ENCODE peak calls at places on chromosomes 2 and 18, in seven cellular contexts. One of them, this sample, is unnamed. For H3K9me3, the result is how much of the 10 kb centered on the place peaks cover.

GRCh38 chr2:111192778-111193368 is 72.2 kb downstream of the BCL2L11 start:
- DNase-seq in ovary: no peak
- DNase-seq in thyroid gland: no peak
- DNase-seq in A549: no peak
- DNase-seq in pancreas: no peak
- DNase-seq in IMR-90: no peak
- DNase-seq in right lobe of liver: no peak
- DNase-seq in this sample: no peak

GRCh38 chr2:118224144-118224887 is 136.0 kb downstream of the INSIG2 start:
- DNase-seq in ovary: no peak
- DNase-seq in thyroid gland: peak
- DNase-seq in IMR-90: no peak
- DNase-seq in A549: no peak
- DNase-seq in right lobe of liver: peak
- DNase-seq in pancreas: no peak
- DNase-seq in this sample: no peak

GRCh38 chr2:176399199-176399598 is 130.0 kb downstream of the MTX2 start:
- DNase-seq in IMR-90: no peak
- DNase-seq in right lobe of liver: no peak
- DNase-seq in pancreas: no peak
- DNase-seq in thyroid gland: no peak
- DNase-seq in A549: no peak
- DNase-seq in ovary: no peak
- DNase-seq in this sample: no peak

GRCh38 chr2:189221811-189222210 is 42.2 kb upstream of the COL5A2 start:
- DNase-seq in IMR-90: peak
- DNase-seq in right lobe of liver: no peak
- DNase-seq in ovary: no peak
- DNase-seq in A549: peak
- DNase-seq in pancreas: no peak
- DNase-seq in thyroid gland: no peak
- DNase-seq in this sample: no peak

GRCh38 chr2:230885467-230886130 is 20.9 kb downstream of the ITM2C start:
- DNase-seq in IMR-90: peak
- DNase-seq in thyroid gland: no peak
- DNase-seq in A549: no peak
- DNase-seq in ovary: no peak
- DNase-seq in pancreas: no peak
- DNase-seq in right lobe of liver: no peak
- DNase-seq in this sample: peak

GRCh38 chr2:190188289-190188688 is 125.8 kb upstream of the MSTN start:
- DNase-seq in thyroid gland: no peak
- DNase-seq in IMR-90: no peak
- DNase-seq in A549: no peak
- DNase-seq in ovary: no peak
- DNase-seq in pancreas: no peak
- DNase-seq in right lobe of liver: no peak
- DNase-seq in this sample: no peak

GRCh38 chr18:48875942-48876511 is 74.7 kb downstream of the SMAD7 start:
- DNase-seq in thyroid gland: peak
- DNase-seq in A549: peak
- DNase-seq in ovary: peak
- DNase-seq in pancreas: no peak
- DNase-seq in IMR-90: no peak
- DNase-seq in right lobe of liver: peak
- DNase-seq in this sample: no peak

GRCh38 chr2:96176661-96177060 is 31.4 kb upstream of the DUSP2 start:
- DNase-seq in right lobe of liver: no peak
- DNase-seq in pancreas: no peak
- DNase-seq in thyroid gland: no peak
- DNase-seq in IMR-90: no peak
- DNase-seq in ovary: no peak
- DNase-seq in A549: no peak
- DNase-seq in this sample: no peak

GRCh38 chr18:48824231-48824970 is 126.4 kb downstream of the SMAD7 start:
- DNase-seq in ovary: no peak
- DNase-seq in pancreas: no peak
- DNase-seq in thyroid gland: no peak
- DNase-seq in A549: no peak
- DNase-seq in IMR-90: no peak
- DNase-seq in right lobe of liver: no peak
- DNase-seq in this sample: no peak

GRCh38 chr2:98835831-98836385 is 100.1 kb downstream of the CRACDL start:
- DNase-seq in IMR-90: no peak
- DNase-seq in ovary: no peak
- DNase-seq in right lobe of liver: no peak
- DNase-seq in thyroid gland: no peak
- DNase-seq in pancreas: no peak
- DNase-seq in A549: no peak
- DNase-seq in this sample: no peak

GRCh38 chr2:12106440-12107080 is 360.1 kb downstream of the LPIN1 start:
- DNase-seq in IMR-90: peak
- DNase-seq in thyroid gland: no peak
- DNase-seq in ovary: peak
- DNase-seq in A549: peak
- DNase-seq in right lobe of liver: peak
- DNase-seq in pancreas: peak
- DNase-seq in this sample: peak

GRCh38 chr2:10057231-10058107 is 14.1 kb downstream of the KLF11 start:
- DNase-seq in IMR-90: peak
- DNase-seq in thyroid gland: peak
- DNase-seq in ovary: peak
- DNase-seq in right lobe of liver: peak
- DNase-seq in A549: no peak
- DNase-seq in pancreas: no peak
- DNase-seq in this sample: no peak

DNA sequence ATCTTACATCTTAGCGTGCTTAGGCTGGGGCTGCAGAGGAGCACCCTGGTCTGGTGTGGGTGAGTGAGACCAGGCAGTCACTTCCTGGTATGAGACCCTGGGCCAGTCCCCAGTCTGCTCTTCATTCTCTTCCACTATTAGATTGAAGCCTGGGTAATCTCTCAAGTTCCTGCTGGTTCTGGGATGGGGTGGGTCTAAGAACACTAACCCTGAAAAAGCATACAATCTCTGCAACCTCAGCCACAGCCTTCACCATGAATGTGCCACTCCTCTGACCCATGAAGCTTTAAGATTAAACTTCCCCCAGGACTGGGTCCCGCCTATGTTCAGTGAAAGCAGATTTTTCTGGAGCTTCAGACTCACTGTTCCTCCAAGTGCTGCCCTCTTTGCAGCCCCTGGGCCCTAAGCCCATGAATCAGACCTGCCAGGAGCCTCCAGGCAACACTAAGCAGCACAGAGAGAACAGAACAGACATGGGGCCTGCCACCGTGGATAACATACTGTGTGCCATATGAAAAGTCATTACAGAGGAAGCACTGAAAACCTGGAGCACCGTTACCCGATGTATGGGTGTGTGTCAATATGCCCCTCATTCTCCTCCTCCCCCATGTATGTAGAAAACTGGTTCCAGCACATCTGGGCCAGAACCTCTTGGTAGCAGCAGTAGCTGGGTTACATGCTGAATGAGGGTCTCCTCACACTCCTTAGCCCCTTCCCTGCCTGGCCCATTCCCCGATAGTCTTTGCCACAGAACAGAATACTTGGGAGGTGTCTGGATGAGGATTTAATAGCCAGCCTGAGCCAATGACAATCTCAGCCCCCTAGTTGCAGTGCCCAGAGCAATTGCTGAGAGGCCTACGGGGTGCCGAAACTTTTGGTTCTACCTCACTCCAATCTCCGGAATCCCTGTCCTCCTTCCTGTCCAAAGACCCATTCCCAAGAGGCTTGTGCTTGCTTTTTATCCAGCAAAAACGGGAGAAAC is 2.7 kb upstream of the SIX2 start:
- DNase-seq in ovary: no peak
- DNase-seq in thyroid gland: no peak
- DNase-seq in A549: no peak
- DNase-seq in right lobe of liver: no peak
- DNase-seq in pancreas: no peak
- DNase-seq in IMR-90: no peak
- DNase-seq in this sample: no peak
- H3K9me3 ChIP-seq in ovary: under half
- H3K9me3 ChIP-seq in thyroid gland: under half
- H3K9me3 ChIP-seq in A549: under half
- H3K9me3 ChIP-seq in right lobe of liver: under half
- H3K9me3 ChIP-seq in pancreas: under half
- H3K9me3 ChIP-seq in IMR-90: under half
- H3K9me3 ChIP-seq in this sample: under half

GRCh38 chr18:44731866-44732555 is 51.3 kb downstream of the SETBP1 start:
- DNase-seq in ovary: no peak
- DNase-seq in A549: no peak
- DNase-seq in right lobe of liver: no peak
- DNase-seq in thyroid gland: no peak
- DNase-seq in pancreas: no peak
- DNase-seq in IMR-90: peak
- DNase-seq in this sample: no peak
- H3K4me3 ChIP-seq in ovary: no peak
- H3K4me3 ChIP-seq in A549: no peak
- H3K4me3 ChIP-seq in right lobe of liver: no peak
- H3K4me3 ChIP-seq in thyroid gland: no peak
- H3K4me3 ChIP-seq in pancreas: no peak
- H3K4me3 ChIP-seq in IMR-90: no peak
- H3K4me3 ChIP-seq in this sample: no peak

DNA sequence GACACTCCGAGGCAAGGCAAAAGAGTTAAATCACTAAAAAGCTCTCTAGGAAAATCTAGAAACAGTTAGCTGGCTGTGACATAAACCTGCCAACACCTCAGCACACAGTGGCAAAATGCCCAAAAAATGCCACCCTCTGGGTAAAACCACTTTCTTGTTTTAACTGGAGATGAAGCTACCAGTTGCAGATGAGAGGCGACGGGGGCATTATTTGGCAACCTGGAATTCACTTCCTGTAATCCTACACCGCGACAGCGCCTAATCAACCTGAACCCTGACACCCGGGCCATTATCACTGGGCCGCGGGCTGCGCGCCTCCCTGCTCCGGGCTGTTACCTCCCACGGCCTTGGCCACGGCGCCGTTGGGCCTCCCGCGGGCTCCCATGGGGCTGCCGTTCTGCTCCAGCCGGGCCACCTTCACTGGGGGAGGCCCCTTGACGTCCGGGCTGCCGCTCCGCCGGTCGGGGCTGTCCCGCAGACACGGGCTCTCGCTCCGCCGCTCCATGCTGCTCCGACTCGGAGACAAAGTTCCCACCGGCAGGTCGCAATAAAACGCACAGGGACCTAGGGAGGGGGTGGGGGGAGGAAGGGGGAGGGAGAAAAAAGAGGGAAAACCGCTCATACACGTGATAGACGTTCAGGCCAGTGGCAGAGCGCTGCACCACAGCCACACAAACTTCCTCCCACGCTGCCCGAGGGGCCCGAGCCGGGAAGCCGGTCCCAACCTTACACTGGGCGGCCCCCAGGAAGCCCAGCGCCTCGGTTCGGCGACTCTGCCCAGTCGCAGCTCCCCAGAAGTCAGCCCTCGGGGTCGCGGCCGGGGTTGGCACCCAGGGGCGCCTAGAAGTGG is 2.0 kb downstream of the SATB2 start:
- DNase-seq in IMR-90: peak
- DNase-seq in A549: peak
- DNase-seq in pancreas: peak
- DNase-seq in right lobe of liver: peak
- DNase-seq in ovary: no peak
- DNase-seq in thyroid gland: peak
- DNase-seq in this sample: peak
- TF ChIP-seq CTCF in IMR-90: no peak
- TF ChIP-seq CTCF in A549: no peak
- TF ChIP-seq CTCF in pancreas: no peak
- TF ChIP-seq CTCF in right lobe of liver: no peak
- TF ChIP-seq CTCF in ovary: no peak
- TF ChIP-seq CTCF in thyroid gland: no peak
- TF ChIP-seq CTCF in this sample: no peak

GRCh38 chr2:16324971-16325612 is 340.5 kb downstream of the CYRIA start:
- DNase-seq in ovary: no peak
- DNase-seq in right lobe of liver: no peak
- DNase-seq in A549: no peak
- DNase-seq in thyroid gland: no peak
- DNase-seq in IMR-90: no peak
- DNase-seq in pancreas: no peak
- DNase-seq in this sample: no peak
- H3K9me3 ChIP-seq in ovary: under half
- H3K9me3 ChIP-seq in right lobe of liver: under half
- H3K9me3 ChIP-seq in A549: under half
- H3K9me3 ChIP-seq in thyroid gland: under half
- H3K9me3 ChIP-seq in IMR-90: half or more
- H3K9me3 ChIP-seq in pancreas: under half
- H3K9me3 ChIP-seq in this sample: under half

GRCh38 chr2:73203055-73203681 is 794 bp downstream of the NOTO start:
- DNase-seq in thyroid gland: peak
- DNase-seq in pancreas: no peak
- DNase-seq in ovary: no peak
- DNase-seq in IMR-90: no peak
- DNase-seq in right lobe of liver: no peak
- DNase-seq in A549: peak
- DNase-seq in this sample: no peak

GRCh38 chr2:73208258-73208657 is 5.8 kb upstream of the SMYD5 start:
- DNase-seq in thyroid gland: no peak
- DNase-seq in A549: no peak
- DNase-seq in IMR-90: no peak
- DNase-seq in pancreas: no peak
- DNase-seq in ovary: no peak
- DNase-seq in right lobe of liver: no peak
- DNase-seq in this sample: no peak

GRCh38 chr2:73197579-73197978 is 4.8 kb upstream of the NOTO start:
- DNase-seq in A549: no peak
- DNase-seq in thyroid gland: no peak
- DNase-seq in pancreas: no peak
- DNase-seq in right lobe of liver: no peak
- DNase-seq in IMR-90: no peak
- DNase-seq in ovary: no peak
- DNase-seq in this sample: no peak

GRCh38 chr2:73205611-73206010 is 3.2 kb downstream of the NOTO start:
- DNase-seq in right lobe of liver: no peak
- DNase-seq in IMR-90: no peak
- DNase-seq in pancreas: no peak
- DNase-seq in thyroid gland: no peak
- DNase-seq in ovary: no peak
- DNase-seq in A549: no peak
- DNase-seq in this sample: no peak

GRCh38 chr2:73202156-73203054 is at the start of gene NOTO:
- DNase-seq in right lobe of liver: no peak
- DNase-seq in IMR-90: no peak
- DNase-seq in pancreas: no peak
- DNase-seq in thyroid gland: peak
- DNase-seq in ovary: no peak
- DNase-seq in A549: no peak
- DNase-seq in this sample: no peak
- H3K4me3 ChIP-seq in right lobe of liver: no peak
- H3K4me3 ChIP-seq in IMR-90: no peak
- H3K4me3 ChIP-seq in pancreas: no peak
- H3K4me3 ChIP-seq in thyroid gland: no peak
- H3K4me3 ChIP-seq in ovary: peak
- H3K4me3 ChIP-seq in A549: peak
- H3K4me3 ChIP-seq in this sample: peak

GRCh38 chr2:65980531-65980930 is 454.4 kb upstream of the MEIS1 start:
- DNase-seq in IMR-90: no peak
- DNase-seq in pancreas: no peak
- DNase-seq in thyroid gland: no peak
- DNase-seq in A549: no peak
- DNase-seq in right lobe of liver: no peak
- DNase-seq in ovary: no peak
- DNase-seq in this sample: no peak
- TF ChIP-seq CTCF in IMR-90: no peak
- TF ChIP-seq CTCF in pancreas: no peak
- TF ChIP-seq CTCF in thyroid gland: no peak
- TF ChIP-seq CTCF in A549: no peak
- TF ChIP-seq CTCF in right lobe of liver: no peak
- TF ChIP-seq CTCF in ovary: no peak
- TF ChIP-seq CTCF in this sample: no peak